ENCODE peak calls at places on chromosome 2, in nine cellular contexts. N is stomach, T is tibial nerve, Y is esophagus muscularis mucosa, S is ovary, Q is A549, P is transverse colon, Z is K562, A is SK-N-SH. W is an unnamed sample.

GRCh38 chr2:232321156-232321816 is 57.3 kb upstream of the ALPP start:
- DNase-seq in N (peak; percentile 23), T (no peak), Y (no peak), S (no peak), Q (no peak), P (peak; percentile 6), Z (peak; percentile 12), A (no peak), W (peak; percentile 37)

GRCh38 chr2:12261993-12262680 is 454.6 kb upstream of the TRIB2 start:
- DNase-seq in N (no peak), T (no peak), Y (no peak), S (no peak), Q (no peak), P (no peak), Z (no peak), A (no peak), W (no peak)

GRCh38 chr2:231355802-231356473 is 39.6 kb upstream of the B3GNT7 start:
- DNase-seq in N (no peak), T (no peak), Y (no peak), S (peak; percentile 36), Q (no peak), P (no peak), Z (no peak), A (peak; percentile 77), W (peak; percentile 72)

GRCh38 chr2:44916291-44916690 is 25.2 kb upstream of the SIX3 start:
- DNase-seq in N (no peak), T (no peak), Y (no peak), S (no peak), Q (no peak), P (no peak), Z (no peak), A (no peak), W (no peak)

GRCh38 chr2:232723027-232723426 is 25.9 kb downstream of the GIGYF2 start:
- DNase-seq in N (no peak), T (no peak), Y (no peak), S (no peak), Q (no peak), P (no peak), Z (no peak), A (no peak), W (no peak)

GRCh38 chr2:112714836-112715631 is 5.8 kb upstream of the NT5DC4 start:
- DNase-seq in N (no peak), T (no peak), Y (no peak), S (no peak), Q (peak; percentile 64), P (no peak), Z (no peak), A (no peak), W (no peak)

GRCh38 chr2:199956062-199956380 is 639 bp downstream of the MAIP1 start:
- DNase-seq in N (no peak), T (no peak), Y (no peak), S (no peak), Q (peak; percentile 16), P (no peak), Z (no peak), A (no peak), W (no peak)

GRCh38 chr2:126885701-126886121 is 13.0 kb upstream of the TEX51 start:
- DNase-seq in N (no peak), T (peak; percentile 9), Y (no peak), S (peak; percentile 64), Q (no peak), P (no peak), Z (no peak), A (no peak), W (peak; percentile 72)

GRCh38 chr2:120221616-120222015 is 1.6 kb downstream of the TMEM185B start:
- DNase-seq in N (no peak), T (no peak), Y (no peak), S (no peak), Q (no peak), P (no peak), Z (no peak), A (no peak), W (no peak)

GRCh38 chr2:209872675-209873074 is 101.0 kb downstream of the UNC80 start:
- DNase-seq in N (peak; percentile 29), T (peak; percentile 23), Y (no peak), S (peak; percentile 36), Q (peak; percentile 17), P (no peak), Z (no peak), A (no peak), W (no peak)

GRCh38 chr2:81213598-81213997 is 909.0 kb upstream of the LRRTM1 start:
- DNase-seq in N (no peak), T (no peak), Y (no peak), S (no peak), Q (no peak), P (no peak), Z (no peak), A (no peak), W (no peak)

GRCh38 chr2:20666364-20667150 is at the start of gene GDF7:
- DNase-seq in N (no peak), T (no peak), Y (no peak), S (no peak), Q (peak; percentile 41), P (peak; percentile 60), Z (peak; percentile 67), A (peak; percentile 93), W (no peak)

GRCh38 chr2:216285641-216286156 is 86.6 kb downstream of the MARCHF4 start:
- DNase-seq in N (no peak), T (no peak), Y (no peak), S (no peak), Q (no peak), P (no peak), Z (no peak), A (peak; percentile 46), W (no peak)

GRCh38 chr2:188725981-188726380 is 248.2 kb upstream of the COL3A1 start:
- DNase-seq in N (no peak), T (no peak), Y (no peak), S (no peak), Q (no peak), P (no peak), Z (no peak), A (no peak), W (no peak)

GRCh38 chr2:15816674-15817406 is 123.5 kb upstream of the MYCN start:
- DNase-seq in N (no peak), T (no peak), Y (no peak), S (no peak), Q (no peak), P (no peak), Z (no peak), A (no peak), W (no peak)

GRCh38 chr2:98822301-98823164 is 91.6 kb upstream of the MGAT4A start:
- DNase-seq in N (peak; percentile 40), T (no peak), Y (peak; percentile 90), S (no peak), Q (no peak), P (no peak), Z (no peak), A (peak; percentile 91), W (no peak)

GRCh38 chr2:200095436-200095835 is 140.1 kb downstream of the MAIP1 start:
- DNase-seq in N (no peak), T (no peak), Y (no peak), S (no peak), Q (no peak), P (no peak), Z (no peak), A (no peak), W (no peak)

GRCh38 chr2:167196461-167197252 is 308.4 kb downstream of the XIRP2 start:
- DNase-seq in N (no peak), T (peak; percentile 19), Y (no peak), S (no peak), Q (no peak), P (no peak), Z (no peak), A (peak; percentile 55), W (no peak)

GRCh38 chr2:42052702-42053481 is 5.1 kb downstream of the PKDCC start:
- DNase-seq in N (no peak), T (no peak), Y (no peak), S (peak; percentile 79), Q (no peak), P (no peak), Z (peak; percentile 28), A (no peak), W (no peak)

GRCh38 chr2:237818066-237818473 is 19.5 kb downstream of the RBM44 start:
- DNase-seq in N (no peak), T (no peak), Y (no peak), S (no peak), Q (no peak), P (no peak), Z (no peak), A (no peak), W (no peak)

GRCh38 chr2:186201371-186201770 is 284.7 kb upstream of the ZC3H15 start:
- DNase-seq in N (no peak), T (no peak), Y (no peak), S (no peak), Q (no peak), P (no peak), Z (no peak), A (no peak), W (no peak)

GRCh38 chr2:26244479-26245230 is at the start of the genes HADHA and HADHB:
- DNase-seq in N (peak; percentile 91), T (peak; percentile 77), Y (peak; percentile 97), S (peak; percentile 90), Q (peak; percentile 97), P (peak; percentile 94), Z (peak; percentile 92), A (peak; percentile 96), W (peak; percentile 95)
- TF ChIP-seq CTCF in N (no peak), T (peak; percentile 5), Y (peak; percentile 46), S (no peak), Q (peak; percentile 21), P (peak; percentile 16), Z (peak; percentile 18), A (peak; percentile 40), W (peak; percentile 34)

DNA sequence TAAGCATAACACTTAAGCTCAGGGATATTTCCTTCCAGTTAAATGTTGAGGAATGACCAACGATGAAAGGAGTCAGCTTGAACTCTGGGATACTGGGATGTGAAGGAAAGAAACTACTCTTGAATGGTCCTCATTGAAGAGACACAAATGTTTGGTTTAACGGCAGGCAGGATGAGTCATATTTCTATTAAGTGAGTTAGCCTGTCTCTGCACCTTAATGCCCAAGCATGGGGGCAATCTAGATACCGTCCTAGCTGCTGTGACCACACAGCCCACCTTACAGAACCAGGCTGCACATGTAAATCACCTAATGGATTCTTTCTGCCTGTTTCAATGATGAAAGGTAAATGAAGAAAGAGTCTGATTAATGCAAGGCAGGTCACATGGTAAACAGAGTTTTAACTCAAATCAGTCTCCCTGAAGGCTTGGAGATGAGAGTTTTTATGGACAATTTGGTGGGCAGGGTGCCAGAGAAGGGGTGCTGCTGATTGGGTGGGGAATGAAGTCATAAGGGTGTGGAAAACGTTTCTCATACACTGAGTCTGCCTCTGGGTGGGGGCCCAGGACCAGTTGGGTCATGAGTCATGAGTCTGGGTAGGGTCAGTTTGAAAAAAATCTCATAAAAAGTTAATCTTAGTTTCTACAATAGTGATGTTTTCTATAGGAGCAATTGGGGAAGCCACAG is 144.6 kb upstream of the MMADHC start:
- DNase-seq in N (no peak), T (no peak), Y (no peak), S (no peak), Q (peak; percentile 87), P (peak; percentile 36), Z (no peak), A (no peak), W (no peak)
- TF ChIP-seq EP300 in N (no peak), T (no peak), Y (no peak), S (no peak), Q (peak; percentile 46), P (no peak), Z (no peak), A (no peak), W (no peak)

GRCh38 chr2:19600506-19600905 is 242.1 kb upstream of the OSR1 start:
- DNase-seq in N (no peak), T (no peak), Y (no peak), S (no peak), Q (no peak), P (no peak), Z (no peak), A (no peak), W (no peak)
- TF ChIP-seq CTCF in N (no peak), T (no peak), Y (no peak), S (no peak), Q (no peak), P (no peak), Z (no peak), A (no peak), W (no peak)

GRCh38 chr2:88549616-88550292 is 77.5 kb downstream of the EIF2AK3 start:
- DNase-seq in N (no peak), T (no peak), Y (no peak), S (no peak), Q (no peak), P (no peak), Z (no peak), A (peak; percentile 82), W (no peak)
- TF ChIP-seq EP300 in N (no peak), T (no peak), Y (no peak), S (no peak), Q (no peak), P (no peak), Z (no peak), A (no peak), W (no peak)

W was measured in sigmoid colon.